ENCODE peak calls at places on chromosomes 1 and 21, in six cellular contexts. G is stimulated activated CD8-positive, alpha-beta memory T cell treated with anti-CD3 and anti-CD28 coated beads, Interleukin-7, amount 100 ng/mL, for 1 hour; A is WTC11; J is head of caudate nucleus; O is transverse colon; V is GM06990. X is an unnamed sample.

GRCh38 chr1:209823143-209824041 is 4.4 kb upstream of the UTP25 start:
- DNase-seq in A (no peak), O (no peak), V (no peak), J (no peak), G (no peak), X (no peak)

GRCh38 chr1:195663549-195664280 is 944.5 kb downstream of the KCNT2 start:
- DNase-seq in G (no peak), J (no peak), O (no peak), V (no peak), A (no peak), X (peak)

GRCh38 chr21:45015469-45015860 is 58.9 kb upstream of the ADARB1 start:
- DNase-seq in O (no peak), V (no peak), G (no peak), J (no peak), A (peak), X (no peak)

GRCh38 chr1:178223289-178223688 is 129.4 kb downstream of the RASAL2 start:
- DNase-seq in A (no peak), O (no peak), V (no peak), G (no peak), J (no peak), X (no peak)

GRCh38 chr21:34885636-34886553 is 163.2 kb downstream of the RUNX1 start:
- DNase-seq in J (no peak), G (no peak), O (peak), V (no peak), A (peak), X (no peak)

GRCh38 chr1:53982034-53982761 is 35.8 kb downstream of the LDLRAD1 start:
- DNase-seq in A (peak), V (no peak), J (peak), G (no peak), O (peak), X (no peak)

GRCh38 chr21:44086636-44087425 is 20.4 kb upstream of the PWP2 start:
- DNase-seq in O (no peak), A (no peak), J (peak), G (no peak), V (no peak), X (no peak)

GRCh38 chr1:113390871-113391642 is 742 bp downstream of the MAGI3 start:
- DNase-seq in G (no peak), J (peak), A (peak), V (peak), O (peak), X (no peak)

GRCh38 chr1:61097326-61097725 is 15.0 kb downstream of the NFIA start:
- DNase-seq in G (no peak), J (no peak), A (no peak), V (no peak), O (no peak), X (no peak)

GRCh38 chr1:171313319-171313834 is 606 bp upstream of the FMO4 start:
- DNase-seq in V (no peak), G (no peak), J (no peak), O (no peak), A (no peak), X (no peak)

GRCh38 chr1:154468480-154469240 is 33.4 kb upstream of the TDRD10 start:
- DNase-seq in O (no peak), V (no peak), G (no peak), J (no peak), A (no peak), X (no peak)

GRCh38 chr1:118116401-118116800 is 68.6 kb downstream of the SPAG17 start:
- DNase-seq in V (no peak), J (no peak), A (no peak), G (no peak), O (no peak), X (no peak)

GRCh38 chr1:227883641-227884301 is 64.0 kb downstream of the WNT9A start:
- DNase-seq in V (no peak), G (no peak), O (no peak), J (no peak), A (no peak), X (no peak)

GRCh38 chr1:240455228-240455821 is 156.6 kb downstream of the GREM2 start:
- DNase-seq in O (no peak), V (no peak), J (no peak), A (no peak), G (no peak), X (no peak)

GRCh38 chr21:33399821-33400220 is 3.4 kb upstream of the IFNGR2 start:
- DNase-seq in G (no peak), J (no peak), V (no peak), A (no peak), O (no peak), X (no peak)

GRCh38 chr1:110454328-110454727 is 3.4 kb downstream of the PROK1 start:
- DNase-seq in V (no peak), O (no peak), J (no peak), A (no peak), G (no peak), X (no peak)

GRCh38 chr21:44982558-44983244 is 42.9 kb downstream of the SLX9 start:
- DNase-seq in V (no peak), O (no peak), J (no peak), A (no peak), G (no peak), X (no peak)

GRCh38 chr1:2386636-2387611 is 4.4 kb downstream of the MORN1 start:
- DNase-seq in O (peak), V (no peak), A (no peak), G (no peak), J (no peak), X (no peak)

GRCh38 chr1:4527819-4528218 is 126.6 kb upstream of the AJAP1 start:
- DNase-seq in J (peak), G (no peak), V (no peak), A (no peak), O (no peak), X (no peak)

GRCh38 chr1:42165511-42166210 is 1.1 kb upstream of the GUCA2A start:
- DNase-seq in V (no peak), O (peak), J (no peak), G (no peak), A (no peak), X (peak)

GRCh38 chr1:168408531-168409242 is 128.0 kb downstream of the TBX19 start:
- DNase-seq in O (no peak), G (peak), V (peak), A (no peak), J (no peak), X (peak)

GRCh38 chr1:183780159-183780558 is 24.8 kb upstream of the RGL1 start:
- DNase-seq in V (no peak), O (no peak), J (no peak), G (no peak), A (no peak), X (no peak)

GRCh38 chr1:2385606-2386280 is 5.6 kb downstream of the MORN1 start:
- DNase-seq in O (peak), V (peak), J (no peak), G (no peak), A (no peak), X (no peak)

GRCh38 chr21:36265431-36265830 is 54.6 kb upstream of the MORC3 start:
- DNase-seq in J (no peak), G (no peak), V (no peak), O (no peak), A (no peak), X (no peak)

GRCh38 chr1:61042679-61043009 is 39.7 kb upstream of the NFIA start:
- DNase-seq in G (no peak), J (no peak), A (no peak), O (no peak), V (no peak), X (no peak)

GRCh38 chr1:208510192-208510952 is 266.2 kb upstream of the PLXNA2 start:
- DNase-seq in V (no peak), J (no peak), A (no peak), G (no peak), O (no peak), X (peak)

GRCh38 chr1:205534444-205534985 is 30.0 kb downstream of the CDK18 start:
- DNase-seq in V (no peak), G (no peak), J (peak), A (no peak), O (no peak), X (no peak)

GRCh38 chr1:54837002-54837853 is 36.1 kb upstream of the TTC22 start:
- DNase-seq in O (no peak), J (no peak), A (no peak), G (no peak), V (no peak), X (no peak)

GRCh38 chr1:111704776-111705175 is 34.4 kb downstream of the INKA2 start:
- DNase-seq in G (no peak), O (no peak), V (no peak), A (no peak), J (no peak), X (no peak)

GRCh38 chr1:52532247-52532646 is 20.6 kb downstream of the TUT4 start:
- DNase-seq in O (no peak), A (no peak), V (no peak), J (no peak), G (no peak), X (no peak)

GRCh38 chr1:228276361-228276831 is 68.6 kb downstream of the OBSCN start:
- DNase-seq in O (no peak), J (no peak), V (no peak), A (no peak), G (no peak), X (no peak)

GRCh38 chr1:225737179-225737578 is 40.4 kb upstream of the SRP9 start:
- DNase-seq in A (no peak), O (no peak), V (no peak), J (no peak), G (no peak), X (peak)

GRCh38 chr1:19770436-19771190 is 29.1 kb downstream of the TMCO4 start:
- DNase-seq in O (no peak), A (no peak), V (no peak), G (no peak), J (no peak), X (no peak)

GRCh38 chr1:51953079-51953478 is 37.4 kb downstream of the RAB3B start:
- DNase-seq in A (no peak), J (no peak), V (no peak), G (no peak), O (no peak), X (no peak)

GRCh38 chr1:119327436-119328155 is 41.0 kb upstream of the HAO2 start:
- DNase-seq in V (peak), O (peak), A (peak), J (peak), G (no peak), X (no peak)

GRCh38 chr1:33588726-33589125 is 116.3 kb downstream of the ZSCAN20 start:
- DNase-seq in G (no peak), A (no peak), J (no peak), O (no peak), V (no peak), X (no peak)

GRCh38 chr1:91872560-91873081 is 13.3 kb downstream of the TGFBR3 start:
- DNase-seq in G (no peak), A (no peak), V (no peak), O (no peak), J (no peak), X (no peak)

GRCh38 chr1:205965039-205965630 is 21.9 kb upstream of the SLC26A9 start:
- DNase-seq in O (no peak), V (no peak), A (no peak), G (no peak), J (no peak), X (no peak)